ENCODE peak calls at places on chromosome 21, in six cellular contexts. S is fibroblast of mammary gland, V is uterus, O is epithelial cell of esophagus, H is dorsolateral prefrontal cortex, D is IMR-90. C is an unnamed sample.

GRCh38 chr21:43634618-43635017 is 24.7 kb downstream of the HSF2BP start:
- DNase-seq in V (no peak), S (peak), O (peak), D (peak), H (no peak), C (no peak)

GRCh38 chr21:33075596-33076195 is 5.8 kb downstream of the OLIG1 start:
- DNase-seq in V (no peak), O (no peak), S (no peak), D (no peak), H (no peak), C (no peak)

GRCh38 chr21:43632373-43632905 is 26.8 kb downstream of the HSF2BP start:
- DNase-seq in D (no peak), O (no peak), V (no peak), H (no peak), S (no peak), C (no peak)

GRCh38 chr21:15051652-15052554 is 12.9 kb downstream of the NRIP1 start:
- DNase-seq in S (peak), H (no peak), O (no peak), V (no peak), D (peak), C (no peak)

GRCh38 chr21:46352913-46353312 is 29.0 kb downstream of the PCNT start:
- DNase-seq in S (no peak), H (no peak), D (no peak), V (no peak), O (no peak), C (no peak)

GRCh38 chr21:29430030-29430429 is 131.3 kb downstream of the BACH1 start:
- DNase-seq in D (no peak), H (no peak), V (no peak), O (no peak), S (no peak), C (no peak)

GRCh38 chr21:24224411-24224810 is 1382.9 kb downstream of the MRPL39 start:
- DNase-seq in O (peak), H (no peak), D (no peak), V (no peak), S (no peak), C (no peak)

GRCh38 chr21:34692458-34693020 is 23.7 kb downstream of the CLIC6 start:
- DNase-seq in D (no peak), S (no peak), H (no peak), O (no peak), V (no peak), C (no peak)

GRCh38 chr21:28822882-28823335 is 169.8 kb downstream of the LTN1 start:
- DNase-seq in S (peak), D (peak), V (peak), H (no peak), O (no peak), C (no peak)

GRCh38 chr21:42988234-42988965 is 14.0 kb downstream of the PKNOX1 start:
- DNase-seq in D (peak), S (peak), V (no peak), H (no peak), O (no peak), C (no peak)

GRCh38 chr21:45130324-45130774 is 56.0 kb downstream of the ADARB1 start:
- DNase-seq in O (peak), S (peak), D (peak), V (peak), H (no peak), C (peak)
- H3K4me3 ChIP-seq in O (no peak), S (peak), D (peak), V (no peak), H (peak), C (peak)

DNA sequence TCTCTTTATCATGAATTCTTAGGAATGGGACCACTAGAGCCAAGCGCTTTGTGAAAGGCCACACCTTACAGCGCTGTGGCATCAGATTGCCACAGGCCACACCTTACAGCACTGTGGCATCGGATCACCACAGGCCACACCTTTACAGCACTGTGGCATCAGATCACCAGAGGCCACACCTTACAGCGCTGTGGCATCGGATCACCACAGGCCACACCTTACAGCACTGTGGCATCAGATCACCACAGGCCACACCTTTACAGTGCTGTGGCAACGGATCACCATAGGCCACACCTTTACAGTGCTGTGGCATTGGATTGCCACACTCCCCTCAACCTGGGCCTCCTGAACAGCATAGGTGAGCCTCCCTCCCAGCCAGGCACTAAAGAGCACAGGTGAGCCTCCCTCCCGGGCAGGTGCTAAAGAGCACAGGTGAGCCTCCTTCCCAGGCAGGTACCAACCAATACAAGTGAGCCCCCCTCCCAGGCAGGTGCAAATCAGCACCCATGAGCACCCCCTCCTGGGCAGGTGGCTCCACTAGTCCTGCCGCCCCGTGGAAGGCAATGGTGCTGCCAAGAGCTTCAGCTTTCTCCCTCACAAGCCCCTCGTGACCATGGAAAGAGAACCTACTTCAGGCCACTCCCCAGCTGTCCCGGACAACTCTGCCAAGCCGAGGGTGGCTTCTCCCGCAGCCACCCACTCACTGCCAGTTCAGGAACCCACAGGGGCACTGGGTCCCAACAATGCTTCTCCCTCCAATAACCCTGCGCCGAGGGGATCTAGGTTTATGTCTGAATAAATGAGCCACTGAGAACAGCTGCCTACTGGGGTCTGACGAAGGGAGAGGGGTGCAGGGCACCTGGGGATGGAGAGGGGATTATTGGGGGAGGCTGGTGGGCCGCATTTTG is 46.7 kb downstream of the PRDM15 start:
- DNase-seq in H (no peak), O (peak), S (no peak), D (no peak), V (no peak), C (no peak)
- TF ChIP-seq CTCF in H (no peak), O (no peak), S (no peak), D (no peak), V (no peak), C (no peak)

GRCh38 chr21:36861595-36861883 is 104.9 kb downstream of the HLCS start:
- DNase-seq in H (no peak), V (no peak), S (no peak), D (peak), O (no peak), C (no peak)

GRCh38 chr21:36859744-36860501 is 106.5 kb downstream of the HLCS start:
- DNase-seq in D (peak), V (peak), O (peak), S (peak), H (no peak), C (no peak)

GRCh38 chr21:36861924-36862323 is 104.5 kb downstream of the HLCS start:
- DNase-seq in H (no peak), O (no peak), D (peak), S (no peak), V (no peak), C (no peak)

GRCh38 chr21:36863260-36863659 is 103.2 kb downstream of the HLCS start:
- DNase-seq in O (no peak), S (no peak), V (no peak), D (no peak), H (no peak), C (no peak)

GRCh38 chr21:36860736-36861594 is 105.5 kb downstream of the HLCS start:
- DNase-seq in V (no peak), O (peak), H (no peak), S (no peak), D (peak), C (peak)
- H3K4me3 ChIP-seq in V (no peak), O (no peak), H (no peak), S (no peak), D (no peak), C (no peak)

DNA sequence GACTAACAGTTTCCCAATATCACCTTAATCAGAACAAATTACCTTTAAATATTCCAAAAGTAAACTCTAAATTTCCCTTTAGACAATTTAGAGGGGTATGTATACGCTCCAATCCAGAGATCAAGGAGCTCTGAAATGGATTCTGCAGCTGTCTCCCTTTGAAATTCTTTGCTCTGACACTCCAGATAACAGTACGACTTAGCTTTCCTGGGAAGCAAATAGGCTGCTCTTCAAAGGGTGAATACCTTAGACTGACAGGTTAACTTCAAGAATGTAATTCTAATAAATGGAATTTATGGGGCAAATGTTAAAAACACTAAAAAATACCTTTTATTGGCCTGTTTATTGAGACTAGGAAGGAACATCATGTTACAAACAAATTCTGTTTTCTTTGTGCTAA is 357.2 kb downstream of the USP25 start:
- DNase-seq in V (no peak), S (no peak), O (no peak), D (no peak), H (no peak), C (no peak)
- TF ChIP-seq CTCF in V (no peak), S (no peak), O (no peak), D (no peak), H (no peak), C (no peak)

DNA sequence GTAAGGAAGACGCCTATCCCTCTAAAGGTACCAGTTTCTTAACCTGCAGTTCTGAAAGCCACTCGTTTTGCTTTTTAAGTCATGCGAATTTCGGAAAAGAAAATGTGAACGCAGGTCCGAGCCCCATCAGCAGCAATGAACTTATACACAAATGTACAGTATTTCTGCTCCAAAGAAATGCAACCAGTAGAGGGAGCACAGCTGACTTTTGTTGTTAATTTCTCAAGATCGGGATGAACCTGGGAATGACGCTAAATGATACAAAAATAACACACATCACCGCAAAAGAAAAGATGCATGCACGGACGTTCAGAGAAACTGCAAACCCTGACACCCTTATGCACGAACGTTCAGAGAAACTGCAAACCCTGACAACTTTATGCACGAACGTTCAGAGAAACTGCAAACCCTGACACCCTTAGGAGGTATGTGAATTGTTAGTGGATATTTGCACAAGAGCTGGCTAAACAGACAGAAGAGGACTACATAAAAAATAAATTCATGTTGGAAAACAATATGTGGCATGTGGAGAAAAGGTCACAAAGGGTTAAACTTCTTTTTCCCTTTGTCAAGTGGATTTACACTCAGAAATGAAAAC is 3.5 kb upstream of the TIAM1 start:
- DNase-seq in O (peak), S (peak), D (peak), H (no peak), V (no peak), C (no peak)
- H3K4me3 ChIP-seq in O (no peak), S (no peak), D (no peak), H (peak), V (no peak), C (no peak)

DNA sequence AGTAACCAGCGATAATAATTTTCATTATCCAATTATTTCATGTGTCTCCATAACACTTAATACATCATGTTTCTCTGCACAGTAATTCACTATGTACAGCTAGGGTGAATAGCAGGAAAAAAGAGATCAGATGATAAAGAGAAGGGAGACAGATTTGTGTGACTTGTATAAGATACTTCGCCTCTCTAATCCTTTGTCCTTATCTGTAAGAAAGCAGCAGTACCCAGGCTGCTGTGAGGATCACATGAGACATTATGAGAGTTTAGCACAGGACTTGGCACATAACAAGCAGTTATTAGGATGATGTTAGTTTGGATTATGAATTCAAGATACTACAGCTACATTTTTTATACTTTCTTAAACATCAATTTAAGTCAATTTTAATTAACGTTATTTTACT is 6.3 kb downstream of the ERG start:
- DNase-seq in V (no peak), H (no peak), O (no peak), D (no peak), S (no peak), C (no peak)
- TF ChIP-seq CTCF in V (no peak), H (no peak), O (no peak), D (no peak), S (no peak), C (no peak)

GRCh38 chr21:16570856-16571255 is 841.1 kb downstream of the USP25 start:
- DNase-seq in S (no peak), H (no peak), V (no peak), O (no peak), D (no peak), C (no peak)
- H3K4me3 ChIP-seq in S (no peak), H (peak), V (no peak), O (no peak), D (no peak), C (no peak)

GRCh38 chr21:27805696-27806095 is 838.8 kb upstream of the ADAMTS5 start:
- DNase-seq in S (no peak), V (no peak), O (no peak), D (no peak), H (no peak), C (no peak)

GRCh38 chr21:27799861-27800260 is 833.0 kb upstream of the ADAMTS5 start:
- DNase-seq in O (no peak), V (no peak), D (no peak), H (no peak), S (peak), C (no peak)

GRCh38 chr21:27803571-27803970 is 836.7 kb upstream of the ADAMTS5 start:
- DNase-seq in O (no peak), V (no peak), S (peak), H (no peak), D (peak), C (no peak)

GRCh38 chr21:27804515-27804914 is 837.6 kb upstream of the ADAMTS5 start:
- DNase-seq in H (no peak), O (no peak), V (no peak), D (no peak), S (no peak), C (peak)

DNA sequence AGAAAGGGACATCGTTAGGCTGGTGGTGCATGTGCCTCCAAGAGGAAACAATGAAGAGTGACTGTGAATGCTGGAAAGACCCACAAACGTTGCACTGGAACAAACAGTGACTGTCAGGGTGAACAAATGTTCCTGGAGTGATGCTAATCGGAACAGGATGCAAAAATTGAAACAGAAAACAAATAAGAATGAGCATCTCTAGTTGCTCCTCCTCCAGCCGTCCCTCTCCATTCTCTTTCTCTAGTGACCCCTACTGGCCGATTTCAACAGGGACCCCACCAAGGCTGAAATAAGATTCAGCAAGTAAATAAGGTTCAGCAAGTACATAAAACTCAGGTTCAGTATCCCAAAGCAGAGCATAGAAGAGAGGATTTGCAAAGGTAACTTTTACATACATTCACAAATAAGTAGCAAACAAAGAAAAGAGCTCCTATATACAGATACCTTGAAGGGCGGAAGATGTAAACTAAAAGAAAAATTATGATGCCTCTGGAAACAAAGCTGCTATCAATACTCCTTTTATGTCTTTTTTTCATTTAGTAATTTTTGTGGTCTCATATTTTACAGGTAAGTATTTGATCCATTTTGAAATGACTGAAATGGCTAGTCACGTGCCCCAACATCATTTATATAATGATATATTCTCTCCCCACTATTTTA is 836.1 kb upstream of the ADAMTS5 start:
- DNase-seq in V (peak), O (peak), S (peak), D (peak), H (peak), C (peak)
- TF ChIP-seq CTCF in V (no peak), O (peak), S (peak), D (peak), H (peak), C (peak)

C was measured in astrocyte of the cerebellum.